ENCODE peak calls at places on chromosome 9, in six cellular contexts. V is upper lobe of right lung, L is kidney, R is IMR-90, J is left ventricle myocardium inferior, U is H1. G is an unnamed sample. For H3K36me3, the result is how much of the 10 kb centered on the place peaks cover.

GRCh38 chr9:98057095-98057799 is 715 bp downstream of the NANS start:
- DNase-seq in R (peak), J (no peak), V (no peak), L (no peak), U (no peak), G (no peak)

GRCh38 chr9:127524373-127524772 is 73.1 kb downstream of the LRSAM1 start:
- DNase-seq in L (no peak), J (no peak), V (no peak), U (no peak), R (peak), G (no peak)

GRCh38 chr9:128121924-128122808 is 5.4 kb downstream of the PTGES2 start:
- DNase-seq in J (peak), V (no peak), R (no peak), L (peak), U (no peak), G (no peak)

GRCh38 chr9:117411547-117411946 is 3.3 kb downstream of the ASTN2 start:
- DNase-seq in V (no peak), U (peak), J (no peak), R (peak), L (no peak), G (no peak)

GRCh38 chr9:80954521-80954920 is 734.8 kb downstream of the TLE1 start:
- DNase-seq in J (no peak), U (no peak), R (peak), V (no peak), L (no peak), G (no peak)

GRCh38 chr9:83981126-83981871 is 694 bp downstream of the RMI1 start:
- DNase-seq in U (no peak), L (no peak), J (no peak), R (peak), V (no peak), G (no peak)

GRCh38 chr9:7368410-7369292 is 430.9 kb downstream of the DMAC1 start:
- DNase-seq in V (no peak), R (peak), J (no peak), U (no peak), L (no peak), G (no peak)

GRCh38 chr9:126763130-126763764 is 41.6 kb upstream of the ZBTB43 start:
- DNase-seq in V (no peak), J (no peak), R (no peak), L (no peak), U (no peak), G (no peak)

GRCh38 chr9:124286292-124286931 is 28.7 kb downstream of the NEK6 start:
- DNase-seq in R (peak), V (peak), J (no peak), L (peak), U (no peak), G (no peak)

GRCh38 chr9:33687779-33688178 is 107.6 kb upstream of the PRSS3 start:
- DNase-seq in U (no peak), R (peak), L (no peak), V (no peak), J (no peak), G (no peak)

GRCh38 chr9:74742792-74743389 is 144.8 kb downstream of the TRPM6 start:
- DNase-seq in L (no peak), V (no peak), J (no peak), R (peak), U (no peak), G (no peak)

GRCh38 chr9:107169796-107170195 is 113.3 kb upstream of the RAD23B start:
- DNase-seq in L (no peak), V (no peak), J (no peak), U (no peak), R (no peak), G (no peak)

GRCh38 chr9:116152390-116152789 is 1.2 kb upstream of the PAPPA start:
- DNase-seq in V (no peak), R (peak), J (no peak), U (no peak), L (no peak), G (no peak)

GRCh38 chr9:125564641-125565040 is 142.4 kb downstream of the MAPKAP1 start:
- DNase-seq in V (no peak), U (no peak), L (no peak), R (no peak), J (no peak), G (no peak)

GRCh38 chr9:129968690-129969485 is 74.1 kb downstream of the FNBP1 start:
- DNase-seq in J (no peak), L (no peak), V (no peak), U (no peak), R (peak), G (no peak)

GRCh38 chr9:100307061-100307460 is 45.7 kb downstream of the TEX10 start:
- DNase-seq in R (no peak), U (no peak), L (no peak), V (no peak), J (no peak), G (no peak)

GRCh38 chr9:129162901-129163670 is 15.0 kb downstream of the IER5L start:
- DNase-seq in R (peak), V (no peak), L (no peak), U (no peak), J (no peak), G (no peak)

GRCh38 chr9:16074962-16075361 is 522.1 kb downstream of the CCDC171 start:
- DNase-seq in L (no peak), R (peak), U (no peak), J (no peak), V (no peak), G (no peak)

GRCh38 chr9:88645172-88645868 is 110.3 kb downstream of the NXNL2 start:
- DNase-seq in L (no peak), V (no peak), R (peak), J (no peak), U (no peak), G (no peak)

GRCh38 chr9:125409637-125410521 is 148.3 kb downstream of the GAPVD1 start:
- DNase-seq in U (peak), V (no peak), R (peak), L (no peak), J (no peak), G (no peak)

GRCh38 chr9:32431940-32432555 is 47.6 kb downstream of the ACO1 start:
- DNase-seq in J (peak), V (no peak), U (peak), R (peak), L (no peak), G (no peak)

GRCh38 chr9:32431196-32431595 is 46.8 kb downstream of the ACO1 start:
- DNase-seq in L (no peak), U (no peak), V (no peak), J (no peak), R (peak), G (no peak)

GRCh38 chr9:32430720-32431119 is 46.3 kb downstream of the ACO1 start:
- DNase-seq in U (no peak), L (no peak), J (no peak), R (peak), V (no peak), G (no peak)

GRCh38 chr9:32434892-32435291 is 50.4 kb downstream of the ACO1 start:
- DNase-seq in U (no peak), J (no peak), V (no peak), L (no peak), R (peak), G (no peak)
- H3K36me3 ChIP-seq in U (under half), J (half or more), V (half or more), L (under half), R (half or more), G (half or more)

GRCh38 chr9:14433841-14434511 is 120.0 kb upstream of the NFIB start:
- DNase-seq in U (no peak), V (no peak), J (no peak), R (peak), L (no peak), G (no peak)
- TF ChIP-seq CTCF in U (no peak), V (peak), J (peak), R (peak), L (peak), G (peak)

DNA sequence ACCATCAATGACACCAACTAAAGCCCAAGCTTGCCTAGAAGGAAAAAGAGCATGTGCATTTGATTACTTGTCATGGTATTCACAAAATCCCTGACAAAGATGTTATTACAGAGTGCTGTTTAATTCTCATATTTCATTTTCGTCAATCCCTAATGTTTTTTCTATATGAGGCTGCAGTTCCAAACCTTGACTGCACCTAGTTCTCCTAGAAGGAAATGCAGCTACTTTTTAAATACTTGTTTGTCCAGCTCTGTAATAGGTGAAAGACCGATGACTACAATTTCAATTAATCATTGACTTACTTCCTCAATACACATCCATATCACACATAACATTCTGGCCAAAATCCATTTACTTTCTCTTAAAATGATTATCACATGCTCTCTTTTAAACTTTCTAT is 28.1 kb downstream of the CEMIP2 start:
- DNase-seq in L (no peak), U (no peak), V (no peak), J (no peak), R (no peak), G (no peak)
- H3K36me3 ChIP-seq in L (under half), U (under half), V (under half), J (under half), R (under half), G (under half)

DNA sequence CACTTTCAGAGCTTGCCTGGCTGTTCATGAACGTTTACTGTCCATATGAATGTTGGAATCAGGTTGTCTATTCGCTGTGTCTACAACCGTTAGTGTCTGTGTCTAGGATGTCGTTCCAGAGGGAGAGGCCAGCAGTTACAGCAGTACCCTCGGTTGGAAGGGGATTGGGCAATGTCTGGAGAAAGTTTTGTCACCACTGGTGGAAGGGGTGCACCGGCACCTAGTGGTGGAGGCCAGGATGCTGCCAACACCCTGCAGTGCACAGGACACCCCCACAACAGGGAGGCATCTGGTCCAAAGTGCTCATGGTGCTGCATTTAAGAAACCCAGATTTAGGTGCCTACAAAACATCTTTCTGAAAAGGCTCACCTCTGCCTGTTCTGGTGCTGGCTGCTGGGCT is 220.7 kb downstream of the FANCC start:
- DNase-seq in V (no peak), J (no peak), U (no peak), R (no peak), L (peak), G (no peak)
- TF ChIP-seq CTCF in V (no peak), J (no peak), U (no peak), R (peak), L (no peak), G (no peak)

GRCh38 chr9:134827993-134828392 is 52.6 kb upstream of the FCN2 start:
- DNase-seq in V (no peak), L (peak), R (no peak), U (no peak), J (no peak), G (no peak)
- H3K36me3 ChIP-seq in V (under half), L (under half), R (half or more), U (under half), J (under half), G (under half)

DNA sequence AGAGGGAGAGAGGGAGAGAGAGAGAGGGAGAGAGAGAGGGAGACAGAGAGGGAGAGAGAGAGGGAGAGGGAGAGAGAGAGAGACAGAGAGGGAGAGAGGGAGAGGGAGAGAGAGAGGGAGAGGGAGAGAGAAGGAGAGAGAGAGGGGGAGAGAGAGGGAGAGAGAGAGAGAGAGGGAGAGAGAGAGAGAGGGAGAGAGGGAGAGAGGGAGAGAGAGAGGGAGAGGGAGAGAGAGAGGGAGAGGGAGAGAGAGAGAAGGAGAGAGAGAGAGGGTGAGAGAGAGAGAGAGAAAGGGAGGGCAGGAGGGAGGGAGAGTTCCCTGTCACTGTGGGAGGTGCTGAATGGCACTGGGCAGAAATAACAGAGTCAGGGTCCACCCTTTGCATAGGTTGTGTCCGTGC is 29.9 kb downstream of the ADAMTSL2 start:
- DNase-seq in V (no peak), J (no peak), L (no peak), U (no peak), R (no peak), G (no peak)
- TF ChIP-seq CTCF in V (no peak), J (no peak), L (no peak), U (no peak), R (no peak), G (no peak)

GRCh38 chr9:93614830-93615468 is 38.6 kb downstream of the PHF2 start:
- DNase-seq in V (no peak), L (no peak), U (no peak), J (no peak), R (no peak), G (no peak)

GRCh38 chr9:93613174-93613573 is 36.8 kb downstream of the PHF2 start:
- DNase-seq in V (no peak), R (no peak), U (peak), J (no peak), L (no peak), G (no peak)

GRCh38 chr9:93613791-93614190 is 37.4 kb downstream of the PHF2 start:
- DNase-seq in U (peak), V (no peak), L (no peak), J (no peak), R (no peak), G (peak)

GRCh38 chr9:93612052-93612795 is 35.8 kb downstream of the PHF2 start:
- DNase-seq in V (no peak), U (no peak), R (peak), L (no peak), J (no peak), G (no peak)

GRCh38 chr9:93612796-93613154 is 36.4 kb downstream of the PHF2 start:
- DNase-seq in V (no peak), U (peak), J (no peak), L (no peak), R (no peak), G (peak)
- H3K36me3 ChIP-seq in V (under half), U (under half), J (under half), L (under half), R (under half), G (under half)

GRCh38 chr9:121703014-121703734 is 51.7 kb downstream of the DAB2IP start:
- DNase-seq in L (no peak), V (no peak), J (no peak), U (no peak), R (no peak), G (no peak)
- TF ChIP-seq CTCF in L (no peak), V (no peak), J (peak), U (peak), R (no peak), G (no peak)

GRCh38 chr9:132596200-132596599 is 13.8 kb downstream of the BARHL1 start:
- DNase-seq in L (no peak), R (no peak), V (no peak), J (no peak), U (no peak), G (no peak)
- H3K36me3 ChIP-seq in L (under half), R (under half), V (under half), J (under half), U (under half), G (under half)

GRCh38 chr9:136625101-136626065 is 37.3 kb upstream of the EGFL7 start:
- DNase-seq in L (peak), U (peak), R (peak), J (peak), V (peak), G (peak)
- TF ChIP-seq CTCF in L (peak), U (peak), R (peak), J (peak), V (peak), G (peak)

G was measured in right atrium auricular region.